ENCODE peak calls at places on chromosomes 13 and 19, in six cellular contexts. B is body of pancreas; A is GM23338; Z is AG08395; K is transverse colon; N is activated naive CD4-positive, alpha-beta T cell. V is an unnamed sample.

GRCh38 chr13:57633950-57634828 is 2.6 kb downstream of the PCDH17 start:
- DNase-seq in N (no peak), K (no peak), B (peak), Z (no peak), A (peak), V (no peak)

GRCh38 chr19:43476606-43477005 is 11.2 kb upstream of the LYPD3 start:
- DNase-seq in Z (peak), A (no peak), K (no peak), B (no peak), N (no peak), V (no peak)

GRCh38 chr13:44238011-44238421 is 135.6 kb upstream of the SERP2 start:
- DNase-seq in Z (peak), A (no peak), N (no peak), B (no peak), K (no peak), V (peak)

GRCh38 chr13:45314822-45315221 is 26.2 kb downstream of the TPT1 start:
- DNase-seq in Z (no peak), A (no peak), N (no peak), K (no peak), B (no peak), V (no peak)

GRCh38 chr13:113741101-113741731 is 17.8 kb upstream of the TMEM255B start:
- DNase-seq in K (no peak), A (no peak), N (no peak), Z (no peak), B (no peak), V (no peak)

GRCh38 chr13:59166174-59166573 is 997.6 kb downstream of the DIAPH3 start:
- DNase-seq in A (no peak), B (no peak), N (no peak), K (no peak), Z (no peak), V (no peak)

GRCh38 chr19:42468273-42468796 is 25.6 kb upstream of the CXCL17 start:
- DNase-seq in K (peak), B (no peak), A (no peak), Z (peak), N (no peak), V (peak)

GRCh38 chr13:20387441-20387971 is 138.2 kb downstream of the CRYL1 start:
- DNase-seq in K (no peak), A (no peak), N (no peak), Z (no peak), B (no peak), V (no peak)

GRCh38 chr19:2110822-2111221 is 14.1 kb downstream of the IZUMO4 start:
- DNase-seq in Z (no peak), N (no peak), K (no peak), B (no peak), A (peak), V (no peak)

GRCh38 chr13:80297094-80297493 is 43.8 kb downstream of the SPRY2 start:
- DNase-seq in K (no peak), A (peak), Z (no peak), N (no peak), B (no peak), V (no peak)

GRCh38 chr19:28920269-28921066 is 292.5 kb downstream of the UQCRFS1 start:
- DNase-seq in B (no peak), K (no peak), Z (no peak), A (peak), N (no peak), V (no peak)

GRCh38 chr19:41377977-41378707 is 1.8 kb downstream of the TMEM91 start:
- DNase-seq in K (no peak), A (peak), B (no peak), Z (no peak), N (no peak), V (no peak)

GRCh38 chr19:10518444-10519361 is 1.5 kb upstream of the S1PR5 start:
- DNase-seq in A (peak), B (no peak), N (no peak), K (no peak), Z (peak), V (no peak)

GRCh38 chr13:85541476-85541875 is 257.7 kb downstream of the SLITRK6 start:
- DNase-seq in Z (no peak), A (no peak), B (no peak), N (no peak), K (no peak), V (no peak)